ENCODE peak calls at places on chromosomes 13 and 19, in seven cellular contexts. One of them, this sample, is unnamed.

GRCh38 chr19:4015705-4016402 is 8.3 kb downstream of the PIAS4 start:
- DNase-seq in Calu3: no peak
- DNase-seq in testis: peak; percentile 65
- DNase-seq in progenitor cell of endocrine pancreas: no peak
- DNase-seq in retinal pigment epithelial cell: no peak
- DNase-seq in H1: no peak
- DNase-seq in GM23338: no peak
- DNase-seq in this sample: no peak

GRCh38 chr13:111204438-111205177 is 89.5 kb downstream of the ARHGEF7 start:
- DNase-seq in Calu3: no peak
- DNase-seq in retinal pigment epithelial cell: no peak
- DNase-seq in testis: no peak
- DNase-seq in GM23338: peak; percentile 73
- DNase-seq in H1: peak; percentile 54
- DNase-seq in progenitor cell of endocrine pancreas: no peak
- DNase-seq in this sample: peak; percentile 84

GRCh38 chr13:75357576-75358295 is 124.2 kb downstream of the TBC1D4 start:
- DNase-seq in GM23338: peak; percentile 83
- DNase-seq in progenitor cell of endocrine pancreas: no peak
- DNase-seq in H1: peak; percentile 53
- DNase-seq in retinal pigment epithelial cell: no peak
- DNase-seq in Calu3: peak; percentile 17
- DNase-seq in testis: peak; percentile 49
- DNase-seq in this sample: peak; percentile 68

GRCh38 chr13:39965309-39965708 is 309.8 kb downstream of the COG6 start:
- DNase-seq in retinal pigment epithelial cell: no peak
- DNase-seq in GM23338: no peak
- DNase-seq in Calu3: no peak
- DNase-seq in H1: no peak
- DNase-seq in progenitor cell of endocrine pancreas: no peak
- DNase-seq in testis: no peak
- DNase-seq in this sample: no peak

GRCh38 chr19:1767464-1767933 is 14.2 kb downstream of the ONECUT3 start:
- DNase-seq in progenitor cell of endocrine pancreas: peak; percentile 69
- DNase-seq in GM23338: no peak
- DNase-seq in H1: peak; percentile 95
- DNase-seq in retinal pigment epithelial cell: no peak
- DNase-seq in Calu3: no peak
- DNase-seq in testis: peak; percentile 43
- DNase-seq in this sample: no peak

GRCh38 chr19:35868172-35868822 is at the start of gene APLP1:
- DNase-seq in testis: peak; percentile 71
- DNase-seq in progenitor cell of endocrine pancreas: peak; percentile 70
- DNase-seq in retinal pigment epithelial cell: peak; percentile 13
- DNase-seq in GM23338: peak; percentile 65
- DNase-seq in Calu3: peak; percentile 82
- DNase-seq in H1: peak; percentile 84
- DNase-seq in this sample: no peak

GRCh38 chr13:93180376-93180966 is 46.1 kb upstream of the GPC6 start:
- DNase-seq in H1: no peak
- DNase-seq in retinal pigment epithelial cell: no peak
- DNase-seq in Calu3: no peak
- DNase-seq in GM23338: no peak
- DNase-seq in progenitor cell of endocrine pancreas: no peak
- DNase-seq in testis: no peak
- DNase-seq in this sample: peak; percentile 52

GRCh38 chr13:75132800-75133695 is 348.9 kb downstream of the TBC1D4 start:
- DNase-seq in Calu3: no peak
- DNase-seq in testis: no peak
- DNase-seq in progenitor cell of endocrine pancreas: no peak
- DNase-seq in retinal pigment epithelial cell: no peak
- DNase-seq in GM23338: no peak
- DNase-seq in H1: no peak
- DNase-seq in this sample: no peak

GRCh38 chr19:29506619-29506911 is 19.2 kb upstream of the VSTM2B start:
- DNase-seq in retinal pigment epithelial cell: no peak
- DNase-seq in GM23338: no peak
- DNase-seq in testis: no peak
- DNase-seq in H1: no peak
- DNase-seq in progenitor cell of endocrine pancreas: no peak
- DNase-seq in Calu3: no peak
- DNase-seq in this sample: no peak

GRCh38 chr19:15629003-15629880 is 11.5 kb upstream of the CYP4F3 start:
- DNase-seq in progenitor cell of endocrine pancreas: no peak
- DNase-seq in testis: peak; percentile 88
- DNase-seq in H1: peak; percentile 83
- DNase-seq in GM23338: peak; percentile 62
- DNase-seq in retinal pigment epithelial cell: no peak
- DNase-seq in Calu3: peak; percentile 87
- DNase-seq in this sample: peak; percentile 19

GRCh38 chr13:43019811-43020210 is 3.6 kb upstream of the DNAJC15 start:
- DNase-seq in retinal pigment epithelial cell: no peak
- DNase-seq in progenitor cell of endocrine pancreas: no peak
- DNase-seq in GM23338: no peak
- DNase-seq in testis: no peak
- DNase-seq in H1: no peak
- DNase-seq in Calu3: no peak
- DNase-seq in this sample: no peak

GRCh38 chr13:36850790-36851438 is 31.9 kb downstream of the RFXAP start:
- DNase-seq in Calu3: peak; percentile 17
- DNase-seq in H1: peak; percentile 82
- DNase-seq in retinal pigment epithelial cell: no peak
- DNase-seq in GM23338: peak; percentile 73
- DNase-seq in progenitor cell of endocrine pancreas: no peak
- DNase-seq in testis: no peak
- DNase-seq in this sample: no peak

DNA sequence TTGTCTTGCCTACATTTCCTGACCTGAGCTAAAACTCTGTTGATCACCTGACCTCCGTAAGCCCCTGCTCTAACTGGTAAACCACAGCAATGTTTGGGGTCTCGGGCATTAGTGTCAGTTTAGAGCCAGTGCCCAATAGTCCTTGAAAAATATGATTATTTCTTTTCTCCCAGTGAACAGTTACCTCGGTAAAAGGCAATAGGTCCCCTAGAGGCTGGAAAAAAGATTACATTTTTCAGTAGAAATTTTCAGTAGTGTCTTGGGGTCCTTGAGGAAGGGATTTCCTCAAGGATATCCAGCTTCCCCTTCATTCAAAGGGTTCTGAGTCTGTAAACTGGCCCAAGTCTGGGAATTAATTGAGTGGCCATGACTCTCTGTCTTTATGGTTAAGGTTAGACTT is 177.5 kb downstream of the SLC7A1 start:
- DNase-seq in testis: no peak
- DNase-seq in Calu3: no peak
- DNase-seq in H1: no peak
- DNase-seq in retinal pigment epithelial cell: no peak
- DNase-seq in progenitor cell of endocrine pancreas: no peak
- DNase-seq in GM23338: peak; percentile 17
- DNase-seq in this sample: no peak
- TF ChIP-seq CTCF in testis: peak; percentile 12
- TF ChIP-seq CTCF in Calu3: no peak
- TF ChIP-seq CTCF in H1: no peak
- TF ChIP-seq CTCF in retinal pigment epithelial cell: peak; percentile 9
- TF ChIP-seq CTCF in progenitor cell of endocrine pancreas: no peak
- TF ChIP-seq CTCF in GM23338: no peak
- TF ChIP-seq CTCF in this sample: no peak

GRCh38 chr13:63455938-63456337 is 2040.3 kb upstream of the PCDH20 start:
- DNase-seq in Calu3: no peak
- DNase-seq in GM23338: peak; percentile 59
- DNase-seq in testis: no peak
- DNase-seq in H1: no peak
- DNase-seq in progenitor cell of endocrine pancreas: no peak
- DNase-seq in retinal pigment epithelial cell: no peak
- DNase-seq in this sample: no peak
- TF ChIP-seq CTCF in Calu3: no peak
- TF ChIP-seq CTCF in GM23338: peak; percentile 37
- TF ChIP-seq CTCF in testis: peak; percentile 23
- TF ChIP-seq CTCF in H1: no peak
- TF ChIP-seq CTCF in progenitor cell of endocrine pancreas: peak; percentile 40
- TF ChIP-seq CTCF in retinal pigment epithelial cell: peak; percentile 23
- TF ChIP-seq CTCF in this sample: peak; percentile 10

DNA sequence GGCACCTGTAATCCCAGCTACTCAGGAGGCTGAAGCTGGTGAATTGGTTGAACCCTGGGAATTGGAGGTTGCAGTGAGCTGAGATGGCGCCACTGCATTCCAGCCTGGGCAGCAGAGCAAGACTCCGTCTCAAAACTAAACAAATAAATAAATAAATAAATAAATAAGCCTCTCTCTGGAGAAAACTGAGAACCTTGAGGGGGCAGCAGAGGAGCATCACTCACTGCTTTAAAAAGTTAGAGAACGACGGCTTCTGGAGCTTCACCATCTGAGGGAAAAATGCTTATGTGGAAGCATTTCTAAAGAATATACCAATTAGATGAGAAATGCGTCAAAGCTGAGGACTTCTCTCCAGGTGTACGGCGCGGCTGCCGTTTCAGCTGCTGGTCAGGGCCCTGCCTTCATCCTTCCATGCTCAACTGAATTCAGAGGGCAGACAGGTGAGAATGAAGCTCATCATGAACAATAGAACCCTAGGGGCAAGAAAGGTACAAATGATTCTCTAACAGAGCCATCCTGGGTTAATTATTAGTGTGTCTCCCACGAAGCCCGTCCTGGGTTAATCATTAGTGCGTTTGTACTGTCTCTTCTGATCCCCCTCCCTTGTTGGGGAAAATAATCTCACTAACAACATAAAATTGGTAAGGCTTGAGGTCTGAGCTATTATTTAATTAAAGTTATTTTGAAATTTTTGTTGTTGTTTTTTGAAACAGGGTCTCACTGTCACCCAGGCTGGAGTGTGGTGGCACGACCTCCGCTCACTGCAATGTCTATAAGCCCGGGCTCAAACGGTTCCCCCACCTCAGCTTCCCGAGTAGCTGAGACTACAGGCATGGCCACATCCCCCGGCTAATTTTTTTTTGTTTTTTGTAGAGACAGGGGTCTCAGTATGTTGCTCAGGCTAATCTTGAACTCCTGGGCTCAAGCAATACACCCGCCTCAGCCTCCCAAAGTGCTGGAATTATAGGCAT is 80.1 kb downstream of the IPO5 start:
- DNase-seq in testis: peak; percentile 52
- DNase-seq in retinal pigment epithelial cell: no peak
- DNase-seq in progenitor cell of endocrine pancreas: no peak
- DNase-seq in Calu3: peak; percentile 9
- DNase-seq in H1: no peak
- DNase-seq in GM23338: peak; percentile 72
- DNase-seq in this sample: peak; percentile 44
- TF ChIP-seq CTCF in testis: peak; percentile 25
- TF ChIP-seq CTCF in retinal pigment epithelial cell: peak; percentile 55
- TF ChIP-seq CTCF in progenitor cell of endocrine pancreas: peak; percentile 48
- TF ChIP-seq CTCF in Calu3: no peak
- TF ChIP-seq CTCF in H1: no peak
- TF ChIP-seq CTCF in GM23338: peak; percentile 63
- TF ChIP-seq CTCF in this sample: peak; percentile 41

DNA sequence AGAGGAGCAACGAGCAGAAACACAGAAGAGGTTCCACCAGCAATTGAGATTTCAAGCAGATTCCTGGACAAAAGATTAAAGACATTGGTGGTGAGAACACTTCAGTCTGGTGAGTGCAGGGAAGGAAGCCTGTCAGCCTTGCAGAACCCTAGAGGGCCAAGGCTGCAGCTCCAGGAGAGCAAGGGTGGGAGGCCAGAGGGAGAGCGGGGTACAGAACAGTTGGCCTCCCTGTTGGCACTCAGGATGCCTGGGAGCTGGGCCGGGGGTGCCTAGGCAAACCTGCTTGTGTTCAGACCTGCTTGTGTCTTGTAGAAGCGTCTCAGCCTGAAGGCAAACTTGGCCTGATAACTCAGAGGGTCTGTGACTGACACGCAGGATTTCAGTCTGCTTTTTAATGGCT is 5.1 kb upstream of the LIN7B start:
- DNase-seq in testis: no peak
- DNase-seq in progenitor cell of endocrine pancreas: no peak
- DNase-seq in retinal pigment epithelial cell: no peak
- DNase-seq in H1: no peak
- DNase-seq in Calu3: no peak
- DNase-seq in GM23338: no peak
- DNase-seq in this sample: no peak
- TF ChIP-seq CTCF in testis: no peak
- TF ChIP-seq CTCF in progenitor cell of endocrine pancreas: no peak
- TF ChIP-seq CTCF in retinal pigment epithelial cell: no peak
- TF ChIP-seq CTCF in H1: no peak
- TF ChIP-seq CTCF in Calu3: no peak
- TF ChIP-seq CTCF in GM23338: no peak
- TF ChIP-seq CTCF in this sample: no peak

GRCh38 chr13:38697197-38697596 is 10.3 kb downstream of the FREM2 start:
- DNase-seq in GM23338: no peak
- DNase-seq in H1: no peak
- DNase-seq in testis: no peak
- DNase-seq in Calu3: no peak
- DNase-seq in retinal pigment epithelial cell: no peak
- DNase-seq in progenitor cell of endocrine pancreas: no peak
- DNase-seq in this sample: no peak

GRCh38 chr13:38693168-38693567 is 6.3 kb downstream of the FREM2 start:
- DNase-seq in progenitor cell of endocrine pancreas: no peak
- DNase-seq in retinal pigment epithelial cell: no peak
- DNase-seq in GM23338: no peak
- DNase-seq in H1: no peak
- DNase-seq in testis: no peak
- DNase-seq in Calu3: no peak
- DNase-seq in this sample: no peak

GRCh38 chr13:38693641-38694040 is 6.8 kb downstream of the FREM2 start:
- DNase-seq in Calu3: no peak
- DNase-seq in H1: no peak
- DNase-seq in retinal pigment epithelial cell: no peak
- DNase-seq in GM23338: no peak
- DNase-seq in testis: no peak
- DNase-seq in progenitor cell of endocrine pancreas: no peak
- DNase-seq in this sample: no peak

GRCh38 chr13:38702609-38703008 is 15.7 kb downstream of the FREM2 start:
- DNase-seq in testis: no peak
- DNase-seq in H1: no peak
- DNase-seq in GM23338: no peak
- DNase-seq in progenitor cell of endocrine pancreas: no peak
- DNase-seq in Calu3: no peak
- DNase-seq in retinal pigment epithelial cell: no peak
- DNase-seq in this sample: no peak

GRCh38 chr13:38697628-38698333 is 10.9 kb downstream of the FREM2 start:
- DNase-seq in H1: no peak
- DNase-seq in GM23338: peak; percentile 56
- DNase-seq in retinal pigment epithelial cell: peak; percentile 46
- DNase-seq in Calu3: peak; percentile 12
- DNase-seq in testis: no peak
- DNase-seq in progenitor cell of endocrine pancreas: no peak
- DNase-seq in this sample: no peak
- TF ChIP-seq CTCF in H1: no peak
- TF ChIP-seq CTCF in GM23338: no peak
- TF ChIP-seq CTCF in retinal pigment epithelial cell: peak; percentile 41
- TF ChIP-seq CTCF in Calu3: no peak
- TF ChIP-seq CTCF in testis: no peak
- TF ChIP-seq CTCF in progenitor cell of endocrine pancreas: peak; percentile 22
- TF ChIP-seq CTCF in this sample: no peak